ENCODE peak calls at places on chromosome X, in four cellular contexts. P is HepG2, S is WTC11, U is K562. C is an unnamed sample.

GRCh38 chrX:21996872-21997271 is 35.3 kb upstream of the PHEX start:
- DNase-seq in U (no peak), P (peak), S (no peak), C (no peak)

GRCh38 chrX:105658136-105658535 is 164.2 kb upstream of the NRK start:
- DNase-seq in U (no peak), S (no peak), P (no peak), C (no peak)

GRCh38 chrX:62928906-62929305 is 422.2 kb downstream of the SPIN4 start:
- DNase-seq in P (no peak), U (no peak), S (no peak), C (no peak)

GRCh38 chrX:150581093-150581775 is 12.8 kb downstream of the MTM1 start:
- DNase-seq in S (no peak), U (no peak), P (peak), C (no peak)

GRCh38 chrX:18210470-18210869 is 10.2 kb downstream of the BEND2 start:
- DNase-seq in S (no peak), U (peak), P (no peak), C (no peak)

GRCh38 chrX:20067709-20068315 is 48.9 kb downstream of the MAP7D2 start:
- DNase-seq in U (peak), P (no peak), S (no peak), C (no peak)

GRCh38 chrX:10557166-10557565 is 63.2 kb downstream of the MID1 start:
- DNase-seq in P (no peak), S (no peak), U (no peak), C (no peak)

GRCh38 chrX:41382699-41383645 is 49.0 kb downstream of the DDX3X start:
- DNase-seq in S (no peak), P (no peak), U (peak), C (no peak)

GRCh38 chrX:63889001-63889400 is 104.0 kb upstream of the ARHGEF9 start:
- DNase-seq in P (no peak), U (no peak), S (no peak), C (no peak)

GRCh38 chrX:55056820-55057690 is 17.8 kb upstream of the PAGE2B start:
- DNase-seq in P (no peak), U (peak), S (no peak), C (no peak)

GRCh38 chrX:40449396-40449795 is 131.4 kb upstream of the ATP6AP2 start:
- DNase-seq in P (no peak), S (no peak), U (no peak), C (no peak)

GRCh38 chrX:114017086-114017485 is 566.8 kb upstream of the HTR2C start:
- DNase-seq in P (no peak), S (no peak), U (no peak), C (no peak)
- TF ChIP-seq CREM in P (no peak), S (no peak), U (no peak), C (no peak)

GRCh38 chrX:139125916-139126315 is 404.6 kb upstream of the F9 start:
- DNase-seq in P (no peak), S (no peak), U (no peak), C (no peak)
- TF ChIP-seq CREM in P (no peak), S (no peak), U (no peak), C (no peak)

GRCh38 chrX:1525583-1526355 is 11.2 kb downstream of the P2RY8 start:
- DNase-seq in S (no peak), U (no peak), P (no peak), C (no peak)

GRCh38 chrX:1526565-1526964 is 10.4 kb downstream of the P2RY8 start:
- DNase-seq in P (no peak), S (no peak), U (no peak), C (no peak)

GRCh38 chrX:1528186-1528883 is 8.7 kb downstream of the P2RY8 start:
- DNase-seq in P (no peak), U (no peak), S (no peak), C (no peak)

GRCh38 chrX:1527457-1527856 is 9.5 kb downstream of the P2RY8 start:
- DNase-seq in U (no peak), P (no peak), S (no peak), C (no peak)

DNA sequence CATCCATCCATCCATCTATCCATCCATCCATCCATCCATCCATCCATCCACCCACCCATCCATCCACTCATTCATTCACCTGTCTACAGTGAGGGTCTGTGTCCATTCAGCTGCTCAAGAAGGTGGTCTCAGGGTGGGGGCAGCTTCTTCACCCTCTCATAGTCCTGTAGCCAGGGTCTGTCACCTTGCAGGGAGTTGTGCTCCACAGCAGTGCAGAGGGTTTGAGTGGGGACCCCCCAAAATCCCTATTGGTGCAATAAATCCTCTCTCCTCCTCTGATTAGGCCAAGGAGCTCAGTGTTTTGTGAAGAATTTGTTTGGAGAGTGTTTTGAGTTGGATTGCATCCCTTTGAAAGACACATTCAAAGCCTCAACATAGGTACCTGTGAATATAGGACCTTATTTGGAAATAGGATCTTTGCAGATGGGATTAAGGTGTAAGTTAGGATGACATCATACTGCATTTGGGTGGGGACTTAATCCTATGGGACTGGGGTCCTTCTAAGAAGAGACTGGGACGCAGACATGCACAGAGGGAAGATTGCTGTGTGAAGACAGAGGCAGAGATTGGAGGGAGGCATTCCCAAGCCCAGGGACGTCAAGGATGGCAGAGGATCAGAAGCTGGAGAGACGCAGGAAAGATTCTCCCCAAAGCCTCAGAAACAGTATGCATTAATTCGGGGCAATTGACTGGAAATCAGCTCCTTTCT is 12.0 kb downstream of the P2RY8 start:
- DNase-seq in P (no peak), S (no peak), U (no peak), C (no peak)
- TF ChIP-seq CREM in P (no peak), S (no peak), U (no peak), C (no peak)

GRCh38 chrX:110794601-110795000 is 1.0 kb downstream of the CHRDL1 start:
- DNase-seq in U (no peak), P (no peak), S (no peak), C (no peak)

GRCh38 chrX:110791206-110791605 is 4.4 kb downstream of the CHRDL1 start:
- DNase-seq in S (no peak), P (no peak), U (no peak), C (no peak)

DNA sequence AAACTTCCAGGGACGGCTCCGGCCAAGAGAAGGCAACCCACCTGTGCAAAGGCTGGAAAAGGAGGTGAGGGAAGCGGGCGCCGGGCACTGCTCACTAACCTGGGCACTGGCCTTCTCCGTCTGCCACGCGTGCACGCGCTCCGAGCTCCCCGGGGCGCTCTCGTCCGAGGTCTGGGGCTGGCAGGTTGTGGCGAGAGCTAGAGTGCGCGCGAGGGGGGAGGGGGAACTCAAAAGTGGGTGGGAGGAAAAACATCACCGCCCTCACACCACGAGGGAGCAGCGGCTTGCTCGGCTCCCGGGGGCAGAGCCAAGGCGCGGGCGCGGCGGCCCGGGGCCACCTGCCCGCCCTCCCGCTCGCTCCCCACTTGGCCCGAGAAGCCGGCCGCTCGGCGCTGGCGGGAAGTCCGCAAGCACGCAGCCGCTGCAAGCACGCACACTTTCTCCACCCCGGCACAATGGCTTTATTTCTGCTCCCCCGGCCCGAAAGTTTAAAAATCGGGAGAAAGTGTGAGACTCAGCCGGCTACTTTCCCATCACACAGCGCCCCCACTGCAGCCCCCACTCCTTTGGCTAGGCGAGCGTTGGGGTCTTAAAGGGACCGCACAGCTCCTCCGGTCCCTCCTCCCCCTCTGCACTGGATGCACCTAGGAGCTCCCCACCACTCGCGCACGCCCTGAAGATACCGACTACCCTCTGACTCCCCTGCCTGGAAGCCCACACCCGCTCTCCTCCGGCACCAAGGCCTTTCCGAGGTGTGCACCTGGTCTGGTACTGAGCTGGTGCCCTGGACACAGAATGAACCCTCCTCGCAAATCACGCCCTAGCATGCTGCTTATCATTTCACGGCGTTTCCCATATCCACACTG is at the start of gene CHRDL1:
- DNase-seq in U (no peak), S (peak), P (no peak), C (no peak)
- TF ChIP-seq CREM in U (no peak), S (no peak), P (no peak), C (no peak)